ENCODE peak calls at places on chromosomes 1 and 21, in seven cellular contexts. B, R, I, E, Q, S and K are unnamed samples.

GRCh38 chr1:56626546-56626945 is 18.6 kb upstream of the PRKAA2 start:
- DNase-seq in E (no peak), S (peak; percentile 51), Q (no peak), B (no peak), I (no peak), R (no peak), K (no peak)

GRCh38 chr1:168714012-168714411 is 15.0 kb downstream of the DPT start:
- DNase-seq in S (no peak), B (no peak), R (no peak), I (no peak), Q (no peak), E (no peak), K (no peak)

GRCh38 chr1:221887758-221888157 is 145.9 kb upstream of the DUSP10 start:
- DNase-seq in B (no peak), E (no peak), R (no peak), I (no peak), Q (no peak), S (no peak), K (no peak)

GRCh38 chr21:44618909-44619308 is 7.0 kb downstream of the KRTAP10-8 start:
- DNase-seq in B (no peak), Q (no peak), R (no peak), S (no peak), I (no peak), E (no peak), K (no peak)

GRCh38 chr1:154757149-154757548 is 112.9 kb downstream of the KCNN3 start:
- DNase-seq in B (no peak), Q (no peak), S (no peak), R (peak; percentile 67), E (no peak), I (no peak), K (no peak)

GRCh38 chr1:22217811-22218460 is 75.0 kb upstream of the WNT4 start:
- DNase-seq in R (no peak), B (no peak), S (no peak), Q (peak; percentile 38), E (no peak), I (no peak), K (no peak)

GRCh38 chr1:102191723-102192122 is 195.0 kb upstream of the OLFM3 start:
- DNase-seq in S (no peak), E (no peak), B (no peak), Q (no peak), R (no peak), I (no peak), K (no peak)

GRCh38 chr21:43340491-43341348 is 86.2 kb downstream of the SIK1 start:
- DNase-seq in B (no peak), I (no peak), Q (no peak), S (peak; percentile 87), R (peak; percentile 44), E (no peak), K (no peak)

GRCh38 chr1:201990427-201990826 is 8.0 kb downstream of the RNPEP start:
- DNase-seq in B (no peak), R (peak; percentile 67), I (no peak), S (no peak), Q (peak; percentile 7), E (no peak), K (no peak)

GRCh38 chr1:40058453-40059291 is 18.1 kb downstream of the CAP1 start:
- DNase-seq in I (no peak), E (no peak), S (peak; percentile 39), R (no peak), B (no peak), Q (no peak), K (no peak)
- H3K4me1 ChIP-seq in I (peaks cover 8% of the 10 kb centered on the region), E (peaks cover 35% of the 10 kb centered on the region), S (peaks cover 25% of the 10 kb centered on the region), R (peaks cover 18% of the 10 kb centered on the region), B (peaks cover 68% of the 10 kb centered on the region), Q (peaks cover 83% of the 10 kb centered on the region), K (peaks cover 4% of the 10 kb centered on the region)

DNA sequence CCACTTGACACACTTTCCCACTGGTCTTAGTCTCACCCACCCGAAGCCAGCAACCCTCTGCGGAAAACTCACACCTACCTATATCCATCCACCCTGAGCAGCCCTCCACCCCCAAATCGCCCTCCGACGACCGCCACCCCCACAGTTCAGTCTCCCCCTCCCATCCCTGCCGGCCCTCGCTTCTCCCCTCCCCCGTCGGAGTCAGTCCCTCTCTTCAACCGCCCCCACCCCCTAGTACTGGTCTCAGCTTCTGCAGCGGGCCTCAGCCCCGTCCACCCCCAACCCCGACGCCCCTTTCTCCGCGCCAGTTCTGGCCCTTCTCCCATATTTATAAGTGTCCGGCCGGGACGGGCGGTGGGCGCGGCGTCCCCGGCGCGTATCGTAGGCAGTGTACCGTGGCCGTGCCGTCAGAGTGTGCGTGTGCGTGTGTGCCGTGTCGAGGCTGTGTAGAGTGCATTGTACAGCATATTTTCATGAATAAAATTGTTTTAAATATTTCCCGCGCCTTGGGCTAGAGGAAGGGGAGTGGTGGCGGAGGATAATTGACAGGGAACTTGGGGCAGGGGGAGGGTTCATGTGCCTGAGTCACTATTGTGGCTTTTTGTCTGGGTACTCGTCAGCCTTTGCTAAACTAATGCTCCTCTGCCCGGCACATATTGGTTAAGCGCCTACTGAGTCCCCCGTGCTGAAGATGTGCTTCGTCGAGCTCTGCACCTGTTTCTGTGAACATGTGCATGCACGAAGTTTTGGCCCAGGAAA is 22.0 kb downstream of the FOXO6 start:
- DNase-seq in B (no peak), S (peak; percentile 36), E (no peak), R (no peak), Q (no peak), I (no peak), K (no peak)
- H3K4me3 ChIP-seq in B (peak overlapping the region; percentile 85), S (peak overlapping the region; percentile 37), E (peak overlapping the region; percentile 53), R (peak overlapping the region; percentile 50), Q (peak overlapping the region; percentile 91), I (peak overlapping the region; percentile 51), K (peak overlapping the region; percentile 41)

GRCh38 chr1:60287536-60287935 is 214.0 kb upstream of the C1orf87 start:
- DNase-seq in R (no peak), I (no peak), S (no peak), E (no peak), B (no peak), Q (no peak), K (no peak)

GRCh38 chr1:60290393-60290792 is 216.8 kb upstream of the C1orf87 start:
- DNase-seq in Q (no peak), R (no peak), S (no peak), E (no peak), B (no peak), I (no peak), K (no peak)
- H3K27ac ChIP-seq in Q (no peak overlapping the region), R (no peak overlapping the region), S (no peak overlapping the region), E (no peak overlapping the region), B (no peak overlapping the region), I (no peak overlapping the region), K (no peak overlapping the region)

GRCh38 chr1:9068971-9069323 is 488 bp downstream of the SLC2A5 start:
- DNase-seq in R (no peak), B (no peak), S (no peak), E (no peak), Q (no peak), I (no peak), K (no peak)
- H3K4me1 ChIP-seq in R (peaks cover 6% of the 10 kb centered on the region), B (peaks cover 17% of the 10 kb centered on the region), S (peaks cover 22% of the 10 kb centered on the region), E (peaks cover 4% of the 10 kb centered on the region), Q (peaks cover 21% of the 10 kb centered on the region), I (no peaks in the 10 kb centered on the region), K (peaks cover 21% of the 10 kb centered on the region)

DNA sequence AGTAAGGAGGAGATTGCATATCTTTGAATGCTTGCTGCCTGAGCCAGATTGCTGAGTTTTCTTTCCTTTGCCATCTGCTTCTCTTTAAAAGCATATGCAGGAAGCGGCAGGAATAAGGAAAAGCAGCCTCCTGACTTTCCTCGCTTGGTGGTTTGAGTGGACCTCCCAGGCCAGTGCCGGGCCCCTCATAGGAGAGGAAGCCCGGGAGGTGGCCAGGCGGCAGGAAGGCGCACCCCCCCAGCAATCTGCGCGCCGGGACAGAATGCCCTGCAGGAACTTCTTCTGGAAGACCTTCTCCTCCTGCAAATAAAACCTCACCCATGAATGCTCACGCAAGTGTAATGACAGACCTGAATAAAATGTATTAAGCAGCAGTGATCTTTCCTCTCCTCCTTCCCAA is 1.5 kb downstream of the CORT start:
- DNase-seq in B (no peak), S (peak; percentile 19), R (no peak), I (no peak), E (no peak), Q (no peak), K (no peak)
- H3K4me3 ChIP-seq in B (peak overlapping the region; percentile 42), S (peak overlapping the region; percentile 7), R (no peak overlapping the region), I (no peak overlapping the region), E (no peak overlapping the region), Q (no peak overlapping the region), K (peak overlapping the region; percentile 40)

DNA sequence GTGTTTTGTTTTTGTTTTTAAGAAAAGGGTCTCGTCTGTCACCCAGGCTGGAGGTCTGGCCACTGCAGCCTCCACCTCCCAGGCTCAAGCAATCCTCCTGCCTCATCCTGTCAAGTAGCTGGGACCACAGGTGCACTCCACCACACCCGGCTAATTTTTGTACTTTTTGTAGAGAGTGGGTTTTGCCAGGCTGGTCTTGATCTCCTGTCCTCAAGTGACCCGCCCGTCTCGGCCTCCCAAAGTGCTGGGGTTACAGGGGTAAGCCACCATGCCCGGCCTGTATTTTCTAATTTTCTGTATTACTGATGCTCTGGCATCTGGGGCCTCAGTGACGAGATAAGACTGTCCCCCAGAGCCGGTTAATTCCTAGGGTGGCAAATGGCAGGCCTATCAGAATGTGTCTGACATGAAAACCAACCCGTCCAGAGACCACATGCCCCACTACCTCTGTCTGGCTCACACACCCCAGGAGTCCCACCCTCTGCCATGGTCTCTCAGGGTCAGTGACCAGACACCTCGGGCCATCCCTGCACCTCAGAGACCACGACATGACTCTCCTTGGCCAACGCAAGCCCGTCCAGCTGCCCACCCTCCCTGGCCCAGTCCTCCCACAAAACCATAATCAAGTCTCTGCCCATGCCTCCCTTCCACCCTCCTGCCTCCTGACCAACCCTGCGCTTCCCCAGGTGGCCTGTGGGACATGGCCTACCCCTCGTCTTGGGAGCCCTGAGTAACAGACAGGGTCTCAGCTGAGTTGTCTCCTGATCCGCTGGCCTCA is 12.5 kb downstream of the NPHP4 start:
- DNase-seq in R (no peak), B (no peak), E (no peak), S (no peak), I (no peak), Q (no peak), K (no peak)
- H3K27ac ChIP-seq in R (no peak overlapping the region), B (no peak overlapping the region), E (no peak overlapping the region), S (no peak overlapping the region), I (no peak overlapping the region), Q (no peak overlapping the region), K (no peak overlapping the region)